ENCODE peak calls at places on chromosomes 4 and X, in seven cellular contexts. O is A172; Y is DMS153; B is AG08396; P is T-helper 22 cell; C is effector CD8-positive, alpha-beta T cell; H is activated CD8-positive, alpha-beta memory T cell treated with anti-CD3 and anti-CD28 coated beads for 24 hours. T is an unnamed sample.

GRCh38 chr4:71288875-71289274 is 49.9 kb upstream of the SLC4A4 start:
- DNase-seq in O (no peak), Y (no peak), B (no peak), P (no peak), C (no peak), H (no peak), T (no peak)

GRCh38 chr4:124431663-124432192 is 280.8 kb downstream of the ANKRD50 start:
- DNase-seq in O (no peak), Y (no peak), B (no peak), P (no peak), C (no peak), H (no peak), T (no peak)

GRCh38 chr4:176393306-176394013 is 73.7 kb downstream of the SPCS3 start:
- DNase-seq in O (no peak), Y (no peak), B (peak; percentile 3), P (no peak), C (no peak), H (no peak), T (no peak)

GRCh38 chr4:65046496-65047101 is 623.7 kb downstream of the EPHA5 start:
- DNase-seq in O (peak; percentile 68), Y (no peak), B (no peak), P (no peak), C (no peak), H (no peak), T (peak; percentile 85)

GRCh38 chr4:184845367-184846011 is 19.7 kb upstream of the ACSL1 start:
- DNase-seq in O (peak; percentile 32), Y (no peak), B (peak; percentile 41), P (no peak), C (no peak), H (no peak), T (peak; percentile 21)

GRCh38 chr4:85243857-85244256 is 231.1 kb upstream of the ARHGAP24 start:
- DNase-seq in O (no peak), Y (no peak), B (no peak), P (no peak), C (no peak), H (no peak), T (no peak)

GRCh38 chr4:72993876-72994275 is 75.6 kb downstream of the COX18 start:
- DNase-seq in O (no peak), Y (no peak), B (no peak), P (no peak), C (no peak), H (no peak), T (no peak)

GRCh38 chr4:40825014-40825838 is 75.5 kb downstream of the NSUN7 start:
- DNase-seq in O (no peak), Y (no peak), B (no peak), P (no peak), C (no peak), H (no peak), T (no peak)

GRCh38 chrX:149570668-149571067 is 16.6 kb downstream of the MAGEA9B start:
- DNase-seq in O (no peak), Y (no peak), B (peak; percentile 33), P (no peak), C (no peak), H (no peak), T (peak; percentile 47)

GRCh38 chr4:187663076-187663475 is 332.5 kb upstream of the ZFP42 start:
- DNase-seq in O (peak; percentile 27), Y (no peak), B (no peak), P (no peak), C (no peak), H (no peak), T (no peak)

GRCh38 chrX:109840585-109840984 is 107.5 kb upstream of the ACSL4 start:
- DNase-seq in O (peak; percentile 66), Y (no peak), B (peak; percentile 63), P (no peak), C (no peak), H (no peak), T (peak; percentile 92)

GRCh38 chr4:118356731-118357130 is 3.9 kb upstream of the PRSS12 start:
- DNase-seq in O (no peak), Y (no peak), B (no peak), P (no peak), C (no peak), H (no peak), T (no peak)

GRCh38 chr4:74873545-74874295 is 59.2 kb upstream of the PARM1 start:
- DNase-seq in O (no peak), Y (no peak), B (no peak), P (no peak), C (no peak), H (no peak), T (no peak)